ENCODE peak calls at places on chromosomes 16 and 17, in ten cellular contexts. Y, D, J, Q, G, W, V, O, B and I are unnamed samples.
A peak's percentile ranks its signal among the peaks of the same experiment; 100 is the strongest.

GRCh38 chr17:72609501-72609900 is 483.0 kb downstream of the SLC39A11 start:
- DNase-seq in Y (no peak), D (no peak), J (no peak), Q (no peak), G (no peak), W (no peak), V (no peak), O (no peak), B (no peak), I (no peak)

GRCh38 chr16:17374668-17375255 is 96.0 kb downstream of the XYLT1 start:
- DNase-seq in Y (no peak), D (no peak), J (no peak), Q (no peak), G (no peak), W (no peak), V (no peak), O (peak; percentile 24), B (no peak), I (no peak)

GRCh38 chr17:78063489-78063888 is 65.1 kb downstream of the TMC6 start:
- DNase-seq in Y (no peak), D (no peak), J (no peak), Q (no peak), G (no peak), W (no peak), V (no peak), O (no peak), B (no peak), I (no peak)

GRCh38 chr16:86515780-86516617 is 5.7 kb downstream of the FOXF1 start:
- DNase-seq in Y (no peak), D (peak; percentile 44), J (no peak), Q (no peak), G (no peak), W (no peak), V (peak; percentile 71), O (no peak), B (no peak), I (no peak)

GRCh38 chr17:41315204-41315794 is at the start of gene KRTAP17-1:
- DNase-seq in Y (no peak), D (no peak), J (no peak), Q (no peak), G (no peak), W (no peak), V (no peak), O (no peak), B (no peak), I (no peak)

GRCh38 chr17:72587156-72587555 is 466.3 kb downstream of the SOX9 start:
- DNase-seq in Y (no peak), D (no peak), J (no peak), Q (no peak), G (no peak), W (no peak), V (no peak), O (no peak), B (no peak), I (peak; percentile 48)

GRCh38 chr16:83530293-83530692 is 277.5 kb upstream of the HSBP1 start:
- DNase-seq in Y (no peak), D (no peak), J (peak; percentile 30), Q (no peak), G (no peak), W (no peak), V (no peak), O (no peak), B (no peak), I (no peak)

GRCh38 chr17:62707425-62707739 is 79.9 kb downstream of the MRC2 start:
- DNase-seq in Y (no peak), D (no peak), J (no peak), Q (no peak), G (peak; percentile 19), W (no peak), V (no peak), O (no peak), B (no peak), I (no peak)

GRCh38 chr16:50884066-50884860 is 142.4 kb downstream of the CYLD start:
- DNase-seq in Y (no peak), D (no peak), J (no peak), Q (no peak), G (no peak), W (no peak), V (peak; percentile 61), O (peak; percentile 16), B (no peak), I (no peak)

DNA sequence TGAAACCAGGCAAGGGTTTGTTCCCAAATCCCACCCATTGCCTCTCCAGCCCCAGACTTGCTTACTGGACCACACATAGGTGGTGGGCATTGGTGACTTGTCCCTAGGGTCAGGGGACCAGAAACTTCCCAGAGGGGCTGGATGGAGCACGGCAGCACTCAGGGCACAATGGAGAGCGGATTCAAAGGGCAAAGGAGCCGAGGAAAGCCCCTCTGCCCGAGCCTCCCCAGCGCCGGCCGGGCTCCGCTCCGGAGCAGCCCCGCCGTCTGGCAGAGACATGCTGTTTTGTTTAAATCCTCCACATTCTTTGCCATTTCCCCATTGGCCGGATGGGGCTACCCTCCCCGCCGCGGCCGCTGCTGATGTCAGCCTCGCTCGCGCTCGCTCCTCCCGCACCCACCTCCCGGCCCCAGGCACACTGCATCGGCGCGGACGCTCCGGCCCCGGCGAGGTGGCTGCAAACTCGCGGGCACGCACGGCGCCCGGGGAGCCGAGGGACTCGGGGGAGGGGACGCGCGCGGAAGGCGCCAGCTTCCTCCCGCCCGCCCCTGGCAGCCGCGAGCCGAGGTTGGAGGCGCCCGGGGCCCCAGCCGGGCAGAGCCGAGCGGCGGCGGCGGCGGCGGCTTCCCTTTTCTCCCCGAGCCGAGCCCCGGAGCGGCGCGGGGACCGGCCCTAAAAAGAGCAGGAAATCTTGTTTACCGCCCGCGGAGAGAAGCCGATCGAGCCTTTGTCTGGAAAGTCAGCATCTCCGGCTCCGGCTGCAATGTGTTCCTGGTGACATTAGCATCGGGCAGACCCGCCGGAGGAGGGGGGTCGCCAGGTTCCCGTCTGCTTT is at the start of gene PITPNC1:
- DNase-seq in Y (peak; percentile 86), D (peak; percentile 94), J (peak; percentile 81), Q (peak; percentile 72), G (peak; percentile 90), W (peak; percentile 83), V (peak; percentile 94), O (peak; percentile 95), B (peak; percentile 86), I (peak; percentile 65)
- TF ChIP-seq CTCF in Y (no peak), D (peak; percentile 10), J (no peak), Q (no peak), G (peak; percentile 37), W (peak; percentile 11), V (no peak), O (peak; percentile 4), B (no peak), I (no peak)

GRCh38 chr16:28977703-28978641 is 3.4 kb downstream of the SPNS1 start:
- DNase-seq in Y (no peak), D (no peak), J (no peak), Q (no peak), G (no peak), W (no peak), V (peak; percentile 43), O (peak; percentile 18), B (no peak), I (no peak)
- TF ChIP-seq CTCF in Y (peak; percentile 68), D (no peak), J (peak; percentile 14), Q (peak; percentile 42), G (no peak), W (peak; percentile 16), V (peak; percentile 64), O (peak; percentile 61), B (no peak), I (peak; percentile 44)

GRCh38 chr17:9677411-9677810 is 32.1 kb downstream of the USP43 start:
- DNase-seq in Y (no peak), D (no peak), J (no peak), Q (no peak), G (no peak), W (no peak), V (no peak), O (no peak), B (no peak), I (no peak)

GRCh38 chr17:9677932-9678331 is 32.6 kb downstream of the USP43 start:
- DNase-seq in Y (no peak), D (no peak), J (no peak), Q (no peak), G (no peak), W (no peak), V (no peak), O (no peak), B (no peak), I (no peak)

GRCh38 chr17:9672691-9673090 is 27.4 kb downstream of the USP43 start:
- DNase-seq in Y (no peak), D (no peak), J (no peak), Q (no peak), G (no peak), W (no peak), V (no peak), O (no peak), B (no peak), I (no peak)

GRCh38 chr17:9676742-9677387 is 31.5 kb downstream of the USP43 start:
- DNase-seq in Y (no peak), D (no peak), J (no peak), Q (no peak), G (no peak), W (no peak), V (no peak), O (peak; percentile 47), B (no peak), I (peak; percentile 57)

DNA sequence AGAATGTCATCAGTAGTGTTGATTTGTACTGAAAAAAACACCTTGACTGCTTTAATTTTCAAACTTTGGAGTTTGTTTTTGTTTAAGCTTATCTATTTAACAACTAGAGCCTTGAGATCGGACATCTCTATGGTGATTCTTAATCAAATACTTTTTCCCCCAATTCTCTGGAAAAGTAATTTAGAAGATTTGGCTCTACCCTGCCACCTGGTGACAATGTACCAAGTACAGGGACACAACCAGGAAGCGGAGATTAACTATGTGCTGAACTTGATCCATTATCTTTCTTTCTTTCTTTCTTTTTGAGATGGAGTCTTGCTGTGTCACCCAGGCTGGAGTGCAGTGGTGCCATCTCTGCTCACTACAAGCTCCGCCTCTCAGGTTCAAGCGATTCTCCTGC is 30.8 kb downstream of the USP43 start:
- DNase-seq in Y (no peak), D (no peak), J (no peak), Q (no peak), G (no peak), W (no peak), V (no peak), O (no peak), B (no peak), I (no peak)
- TF ChIP-seq CTCF in Y (no peak), D (no peak), J (peak; percentile 13), Q (no peak), G (no peak), W (no peak), V (peak; percentile 38), O (no peak), B (no peak), I (peak; percentile 31)

DNA sequence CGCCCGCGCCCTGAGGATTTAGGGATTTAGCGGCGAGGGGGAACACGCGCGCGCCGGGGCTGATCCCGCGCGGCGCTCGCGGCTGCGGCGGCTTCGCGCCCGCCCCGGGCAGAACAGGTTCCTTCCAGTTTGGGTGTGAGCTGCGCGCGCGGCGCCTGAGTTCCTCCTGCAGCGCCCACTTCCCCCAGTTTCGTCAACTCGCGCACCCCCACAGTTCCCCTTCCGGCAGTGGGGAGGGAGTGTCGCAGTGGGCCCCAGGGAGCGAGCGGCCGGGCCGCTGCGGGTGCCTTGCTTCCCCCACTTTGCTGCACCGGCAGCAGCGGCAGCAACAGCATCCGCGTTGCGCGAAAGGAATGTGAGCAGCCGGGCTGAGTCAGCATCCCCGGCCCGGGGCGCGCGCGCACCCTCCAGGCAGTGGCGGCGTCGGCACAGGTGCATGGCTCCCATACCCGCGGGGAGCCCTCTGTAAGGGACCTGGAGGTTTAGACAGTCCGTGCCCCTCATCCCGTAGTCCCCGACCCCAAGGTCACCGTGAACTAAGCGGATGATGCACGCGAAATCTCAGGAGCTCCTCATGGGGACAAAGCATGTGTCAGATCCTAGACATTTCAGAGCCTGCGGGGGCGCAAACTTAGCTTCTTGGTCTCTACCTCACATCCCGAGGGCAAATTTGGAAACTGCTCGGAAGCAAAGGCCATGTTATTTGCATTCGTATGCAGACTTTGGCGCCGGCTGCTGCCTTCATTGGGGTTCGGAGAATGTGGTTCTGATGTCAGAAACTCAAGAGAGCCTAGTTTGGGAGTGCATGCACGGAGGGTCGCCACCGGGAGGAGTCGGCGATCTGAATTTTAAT is 767 bp downstream of the ARSG start:
- DNase-seq in Y (peak; percentile 96), D (peak; percentile 92), J (no peak), Q (peak; percentile 88), G (peak; percentile 73), W (peak; percentile 72), V (peak; percentile 87), O (peak; percentile 98), B (peak; percentile 78), I (no peak)
- TF ChIP-seq CTCF in Y (no peak), D (no peak), J (no peak), Q (no peak), G (no peak), W (no peak), V (peak; percentile 35), O (peak; percentile 16), B (no peak), I (no peak)